ENCODE peak calls at places on chromosomes 4 and X, in ten cellular contexts. B is testis, R is IMR-90, U is vagina, Z is lower leg skin, X is stomach, J is transverse colon, M is thyroid gland, P is A549, T is H54. H is an unnamed sample.

GRCh38 chr4:124414641-124415040 is 297.9 kb downstream of the ANKRD50 start:
- DNase-seq in B (no peak), R (peak; percentile 70), U (no peak), Z (no peak), X (no peak), J (no peak), M (no peak), P (no peak), T (no peak), H (no peak)

GRCh38 chrX:118847676-118848075 is 24.1 kb downstream of the ZCCHC12 start:
- DNase-seq in B (no peak), R (peak; percentile 42), U (no peak), Z (no peak), X (no peak), J (no peak), M (no peak), P (peak; percentile 51), T (peak; percentile 35), H (peak; percentile 10)

GRCh38 chr4:7785017-7785416 is 154.6 kb downstream of the AFAP1 start:
- DNase-seq in B (no peak), R (peak; percentile 51), U (no peak), Z (no peak), X (no peak), J (no peak), M (no peak), P (no peak), T (no peak), H (no peak)

GRCh38 chrX:153443476-153444332 is 2.2 kb downstream of the TREX2 start:
- DNase-seq in B (no peak), R (no peak), U (no peak), Z (no peak), X (no peak), J (no peak), M (no peak), P (no peak), T (peak; percentile 61), H (no peak)

GRCh38 chrX:40085086-40085551 is 12.6 kb downstream of the BCOR start:
- DNase-seq in B (no peak), R (peak; percentile 86), U (no peak), Z (no peak), X (no peak), J (no peak), M (peak; percentile 31), P (no peak), T (no peak), H (peak; percentile 64)

GRCh38 chrX:116379854-116380253 is 56.6 kb upstream of the SLC6A14 start:
- DNase-seq in B (no peak), R (peak; percentile 6), U (no peak), Z (peak; percentile 85), X (no peak), J (no peak), M (peak; percentile 1), P (no peak), T (peak; percentile 1), H (no peak)

GRCh38 chrX:71627588-71628404 is 9.5 kb upstream of the CXCR3 start:
- DNase-seq in B (no peak), R (no peak), U (no peak), Z (no peak), X (no peak), J (no peak), M (no peak), P (no peak), T (no peak), H (no peak)

GRCh38 chrX:20224814-20225487 is 41.8 kb downstream of the RPS6KA3 start:
- DNase-seq in B (no peak), R (peak; percentile 56), U (no peak), Z (no peak), X (no peak), J (no peak), M (no peak), P (no peak), T (no peak), H (no peak)

GRCh38 chr4:153204247-153205027 is at the start of gene TRIM2:
- DNase-seq in B (peak; percentile 77), R (peak; percentile 78), U (no peak), Z (peak; percentile 92), X (peak; percentile 93), J (peak; percentile 86), M (peak; percentile 84), P (no peak), T (peak; percentile 17), H (peak; percentile 96)

GRCh38 chrX:47283015-47283771 is 50.4 kb downstream of the USP11 start:
- DNase-seq in B (peak; percentile 81), R (peak; percentile 65), U (no peak), Z (no peak), X (no peak), J (no peak), M (peak; percentile 58), P (no peak), T (peak; percentile 6), H (peak; percentile 34)

GRCh38 chrX:45715787-45716186 is 515.1 kb upstream of the DIPK2B start:
- DNase-seq in B (no peak), R (peak; percentile 65), U (no peak), Z (no peak), X (no peak), J (no peak), M (peak; percentile 27), P (no peak), T (no peak), H (no peak)

GRCh38 chrX:141405878-141406492 is 163.7 kb upstream of the SPANXC start:
- DNase-seq in B (no peak), R (peak; percentile 83), U (no peak), Z (no peak), X (no peak), J (no peak), M (no peak), P (peak; percentile 61), T (no peak), H (no peak)

DNA sequence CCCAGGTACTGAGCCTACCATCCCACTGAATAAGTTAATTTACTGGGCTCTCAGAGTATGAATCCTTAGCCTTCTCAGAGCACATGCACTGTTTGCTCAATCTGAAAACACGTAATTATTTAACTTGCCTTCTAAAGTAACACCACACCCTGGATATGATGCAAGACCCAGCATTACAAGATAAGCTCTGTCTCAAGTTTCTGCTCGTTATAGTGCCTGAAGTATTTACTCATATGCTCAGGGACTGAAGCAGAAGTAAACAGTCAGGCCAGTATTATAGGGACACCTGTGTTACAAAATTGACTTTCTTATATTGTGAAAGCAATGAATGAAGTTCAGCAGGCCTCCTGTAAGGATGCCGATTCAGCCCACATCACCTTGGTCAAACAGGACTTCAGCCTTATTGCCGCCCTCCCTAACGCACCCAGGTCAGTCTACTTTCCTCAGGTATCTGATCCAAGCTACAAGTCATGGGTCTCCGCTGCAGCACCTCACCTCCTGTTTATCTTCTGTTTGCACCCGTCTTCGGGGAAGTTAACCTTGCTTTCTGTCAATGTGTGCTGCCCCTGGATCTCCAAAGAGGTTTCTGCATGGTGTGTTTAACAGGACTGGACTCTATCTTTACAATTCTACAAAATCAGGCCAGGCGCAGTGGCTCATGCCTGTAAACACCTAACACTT is 42.9 kb upstream of the KLF3 start:
- DNase-seq in B (peak; percentile 25), R (peak; percentile 87), U (no peak), Z (no peak), X (peak; percentile 67), J (peak; percentile 69), M (no peak), P (peak; percentile 20), T (no peak), H (peak; percentile 60)
- TF ChIP-seq POLR2A in B (no peak), R (no peak), U (no peak), Z (no peak), X (no peak), J (no peak), M (no peak), P (no peak), T (no peak), H (peak; percentile 27)

DNA sequence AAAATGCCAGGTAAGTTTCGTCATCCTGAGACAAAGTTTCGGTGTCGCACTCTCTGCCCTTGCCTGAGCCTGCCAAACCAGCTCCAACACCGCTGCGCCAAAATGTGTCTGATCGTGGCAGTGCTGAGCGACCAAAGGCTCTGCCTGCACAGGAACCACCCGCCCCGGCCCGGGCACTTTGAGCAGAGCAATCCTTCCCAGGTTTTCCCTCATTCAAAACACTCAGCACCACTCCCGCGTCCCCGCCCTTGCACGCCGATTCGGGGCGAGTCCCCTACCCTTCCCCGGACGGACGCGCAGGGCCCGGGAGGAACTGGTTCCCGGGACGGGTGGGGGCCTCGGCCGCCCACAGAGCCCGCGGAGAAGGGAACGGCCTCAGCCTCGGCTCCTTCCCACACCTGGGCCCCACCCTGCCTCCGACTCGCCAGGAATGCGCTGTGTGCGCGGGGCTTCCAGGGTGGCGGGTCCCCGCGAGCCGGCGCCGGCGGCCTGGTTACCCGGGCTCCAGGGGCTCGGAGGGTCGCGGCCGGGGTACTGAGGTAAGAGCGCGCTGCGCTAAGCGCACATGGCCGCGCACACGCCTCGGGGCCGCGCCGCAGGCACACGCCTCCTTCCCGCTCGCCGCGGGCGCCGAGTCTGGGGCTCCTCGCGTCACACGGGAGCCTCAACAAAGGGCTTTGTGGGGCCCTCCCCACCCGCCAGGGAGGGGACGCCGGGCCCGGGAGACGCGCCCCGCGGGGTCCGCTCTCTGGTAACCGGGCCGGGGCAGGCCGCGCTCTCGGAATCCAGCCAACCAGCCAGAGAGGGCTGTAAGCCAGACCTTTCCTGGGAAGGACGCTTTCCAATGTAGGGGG is at the start of gene C4orf36:
- DNase-seq in B (peak; percentile 74), R (peak; percentile 18), U (no peak), Z (peak; percentile 95), X (peak; percentile 79), J (peak; percentile 78), M (peak; percentile 89), P (peak; percentile 38), T (peak; percentile 37), H (peak; percentile 86)
- TF ChIP-seq POLR2A in B (no peak), R (no peak), U (no peak), Z (no peak), X (no peak), J (no peak), M (peak; percentile 58), P (peak; percentile 30), T (no peak), H (peak; percentile 82)

GRCh38 chr4:122899682-122900081 is 22.7 kb downstream of the NUDT6 start:
- DNase-seq in B (no peak), R (no peak), U (no peak), Z (no peak), X (no peak), J (no peak), M (no peak), P (no peak), T (no peak), H (no peak)
- TF ChIP-seq POLR2A in B (no peak), R (no peak), U (no peak), Z (no peak), X (no peak), J (no peak), M (no peak), P (no peak), T (no peak), H (no peak)

DNA sequence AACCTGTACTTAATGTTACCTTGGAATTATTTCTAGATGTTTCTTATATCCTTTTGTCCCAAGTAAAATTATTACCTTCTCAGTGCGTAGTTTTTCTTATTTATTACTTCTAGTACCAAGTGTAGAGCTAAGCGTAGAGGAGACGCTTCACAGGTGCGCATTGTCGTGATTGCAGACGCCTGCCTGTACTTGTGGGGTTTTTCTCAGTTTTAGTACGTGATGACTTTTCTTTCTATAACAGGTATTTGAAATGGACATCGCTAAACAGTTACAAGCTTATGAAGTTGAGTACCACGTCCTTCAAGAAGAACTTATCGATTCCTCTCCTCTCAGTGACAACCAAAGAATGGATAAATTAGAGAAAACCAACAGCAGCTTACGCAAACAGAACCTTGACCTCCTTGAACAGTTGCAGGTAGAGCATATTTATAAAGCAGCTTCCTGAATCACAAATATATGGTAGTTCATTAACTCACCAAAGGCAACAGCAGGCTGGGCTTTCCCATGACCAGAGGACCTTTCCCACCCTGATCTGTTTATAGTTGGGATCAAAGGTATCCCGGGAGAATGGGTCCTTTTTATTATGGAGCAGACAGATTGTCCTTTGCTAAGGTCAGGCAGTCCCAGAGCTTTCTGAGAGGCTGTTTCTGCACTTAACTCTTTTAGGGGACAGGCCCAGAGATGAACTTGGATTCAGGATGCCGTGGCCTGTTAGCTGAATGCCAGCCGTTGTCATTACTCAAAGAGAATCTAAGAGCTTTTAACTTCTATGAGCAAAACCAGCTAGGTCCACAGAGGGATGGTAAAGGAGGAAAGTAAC is 172.9 kb downstream of the PTTG2 start:
- DNase-seq in B (no peak), R (no peak), U (no peak), Z (no peak), X (no peak), J (peak; percentile 54), M (no peak), P (no peak), T (no peak), H (peak; percentile 73)
- TF ChIP-seq POLR2A in B (no peak), R (no peak), U (no peak), Z (no peak), X (no peak), J (peak; percentile 24), M (no peak), P (no peak), T (no peak), H (no peak)